ENCODE peak calls at places on chromosomes 1 and 21, in six cellular contexts. One of them, this sample, is unnamed.

GRCh38 chr1:25926731-25927496 is 20.7 kb upstream of the STMN1 start:
- DNase-seq in left ventricle myocardium superior: no peak
- DNase-seq in osteoblast: peak
- DNase-seq in ureter: no peak
- DNase-seq in esophagus squamous epithelium: no peak
- DNase-seq in AG20443: no peak
- DNase-seq in this sample: no peak

GRCh38 chr1:203039609-203040517 is 13.6 kb downstream of the PPFIA4 start:
- DNase-seq in AG20443: no peak
- DNase-seq in ureter: no peak
- DNase-seq in left ventricle myocardium superior: no peak
- DNase-seq in osteoblast: peak
- DNase-seq in esophagus squamous epithelium: no peak
- DNase-seq in this sample: no peak

GRCh38 chr21:27681841-27682240 is 715.0 kb upstream of the ADAMTS5 start:
- DNase-seq in left ventricle myocardium superior: no peak
- DNase-seq in esophagus squamous epithelium: no peak
- DNase-seq in osteoblast: peak
- DNase-seq in AG20443: peak
- DNase-seq in ureter: no peak
- DNase-seq in this sample: no peak

GRCh38 chr1:63557365-63557987 is 34.2 kb downstream of the EFCAB7 start:
- DNase-seq in osteoblast: no peak
- DNase-seq in AG20443: peak
- DNase-seq in left ventricle myocardium superior: no peak
- DNase-seq in ureter: no peak
- DNase-seq in esophagus squamous epithelium: no peak
- DNase-seq in this sample: no peak

GRCh38 chr21:15309721-15310120 is 244.9 kb upstream of the NRIP1 start:
- DNase-seq in left ventricle myocardium superior: peak
- DNase-seq in AG20443: peak
- DNase-seq in esophagus squamous epithelium: no peak
- DNase-seq in ureter: no peak
- DNase-seq in osteoblast: peak
- DNase-seq in this sample: no peak

GRCh38 chr1:208098758-208099157 is 145.4 kb downstream of the PLXNA2 start:
- DNase-seq in osteoblast: no peak
- DNase-seq in ureter: no peak
- DNase-seq in esophagus squamous epithelium: no peak
- DNase-seq in AG20443: no peak
- DNase-seq in left ventricle myocardium superior: no peak
- DNase-seq in this sample: no peak

GRCh38 chr1:9004731-9005708 is 21.2 kb downstream of the SLC2A7 start:
- DNase-seq in left ventricle myocardium superior: peak
- DNase-seq in esophagus squamous epithelium: peak
- DNase-seq in AG20443: peak
- DNase-seq in ureter: peak
- DNase-seq in osteoblast: peak
- DNase-seq in this sample: peak

GRCh38 chr1:37448691-37449417 is 25.5 kb upstream of the ZC3H12A start:
- DNase-seq in osteoblast: no peak
- DNase-seq in esophagus squamous epithelium: no peak
- DNase-seq in AG20443: peak
- DNase-seq in ureter: no peak
- DNase-seq in left ventricle myocardium superior: no peak
- DNase-seq in this sample: no peak

GRCh38 chr1:27772071-27772470 is 948 bp upstream of the STX12 start:
- DNase-seq in AG20443: peak
- DNase-seq in left ventricle myocardium superior: no peak
- DNase-seq in osteoblast: no peak
- DNase-seq in esophagus squamous epithelium: no peak
- DNase-seq in ureter: no peak
- DNase-seq in this sample: no peak

GRCh38 chr1:8560611-8561544 is 243.0 kb downstream of the SLC45A1 start:
- DNase-seq in esophagus squamous epithelium: no peak
- DNase-seq in osteoblast: peak
- DNase-seq in ureter: no peak
- DNase-seq in left ventricle myocardium superior: no peak
- DNase-seq in AG20443: peak
- DNase-seq in this sample: no peak

GRCh38 chr1:115332813-115333608 is 5.0 kb downstream of the NGF start:
- DNase-seq in osteoblast: no peak
- DNase-seq in AG20443: peak
- DNase-seq in left ventricle myocardium superior: no peak
- DNase-seq in esophagus squamous epithelium: no peak
- DNase-seq in ureter: no peak
- DNase-seq in this sample: no peak

GRCh38 chr1:43008106-43008424 is 49.4 kb upstream of the SLC2A1 start:
- DNase-seq in osteoblast: peak
- DNase-seq in left ventricle myocardium superior: no peak
- DNase-seq in AG20443: no peak
- DNase-seq in ureter: no peak
- DNase-seq in esophagus squamous epithelium: no peak
- DNase-seq in this sample: no peak

GRCh38 chr21:31781737-31782136 is 49.8 kb upstream of the SCAF4 start:
- DNase-seq in ureter: peak
- DNase-seq in left ventricle myocardium superior: peak
- DNase-seq in AG20443: peak
- DNase-seq in osteoblast: peak
- DNase-seq in esophagus squamous epithelium: no peak
- DNase-seq in this sample: no peak

GRCh38 chr1:222994506-222995229 is 148.4 kb downstream of the TLR5 start:
- DNase-seq in ureter: no peak
- DNase-seq in AG20443: peak
- DNase-seq in esophagus squamous epithelium: no peak
- DNase-seq in osteoblast: peak
- DNase-seq in left ventricle myocardium superior: no peak
- DNase-seq in this sample: no peak

GRCh38 chr21:35026617-35027557 is 22.2 kb downstream of the RUNX1 start:
- DNase-seq in osteoblast: peak
- DNase-seq in ureter: peak
- DNase-seq in AG20443: peak
- DNase-seq in esophagus squamous epithelium: no peak
- DNase-seq in left ventricle myocardium superior: peak
- DNase-seq in this sample: peak

GRCh38 chr1:94982403-94982802 is 55.5 kb upstream of the CNN3 start:
- DNase-seq in AG20443: no peak
- DNase-seq in left ventricle myocardium superior: no peak
- DNase-seq in esophagus squamous epithelium: no peak
- DNase-seq in ureter: no peak
- DNase-seq in osteoblast: no peak
- DNase-seq in this sample: no peak

GRCh38 chr1:212791261-212791675 is 309 bp downstream of the NSL1 start:
- DNase-seq in left ventricle myocardium superior: no peak
- DNase-seq in esophagus squamous epithelium: no peak
- DNase-seq in AG20443: peak
- DNase-seq in ureter: peak
- DNase-seq in osteoblast: peak
- DNase-seq in this sample: no peak

GRCh38 chr1:212355230-212355969 is 59.3 kb downstream of the PACC1 start:
- DNase-seq in osteoblast: no peak
- DNase-seq in left ventricle myocardium superior: no peak
- DNase-seq in ureter: no peak
- DNase-seq in esophagus squamous epithelium: no peak
- DNase-seq in AG20443: peak
- DNase-seq in this sample: no peak

GRCh38 chr21:33070921-33071877 is 1.3 kb downstream of the OLIG1 start:
- DNase-seq in osteoblast: no peak
- DNase-seq in esophagus squamous epithelium: no peak
- DNase-seq in ureter: no peak
- DNase-seq in left ventricle myocardium superior: no peak
- DNase-seq in AG20443: no peak
- DNase-seq in this sample: peak

GRCh38 chr1:27388337-27389005 is 4.0 kb upstream of the GPR3 start:
- DNase-seq in esophagus squamous epithelium: no peak
- DNase-seq in osteoblast: peak
- DNase-seq in left ventricle myocardium superior: peak
- DNase-seq in ureter: peak
- DNase-seq in AG20443: peak
- DNase-seq in this sample: peak

GRCh38 chr1:3763351-3764125 is 9.0 kb upstream of the SMIM1 start:
- DNase-seq in ureter: no peak
- DNase-seq in osteoblast: peak
- DNase-seq in esophagus squamous epithelium: no peak
- DNase-seq in AG20443: no peak
- DNase-seq in left ventricle myocardium superior: no peak
- DNase-seq in this sample: no peak

GRCh38 chr1:199029855-199030254 is 391.0 kb downstream of the PTPRC start:
- DNase-seq in left ventricle myocardium superior: no peak
- DNase-seq in esophagus squamous epithelium: no peak
- DNase-seq in AG20443: peak
- DNase-seq in osteoblast: peak
- DNase-seq in ureter: no peak
- DNase-seq in this sample: no peak

GRCh38 chr1:115666702-115667101 is 24.9 kb downstream of the VANGL1 start:
- DNase-seq in left ventricle myocardium superior: peak
- DNase-seq in AG20443: no peak
- DNase-seq in esophagus squamous epithelium: no peak
- DNase-seq in ureter: no peak
- DNase-seq in osteoblast: no peak
- DNase-seq in this sample: no peak

GRCh38 chr21:28393279-28393678 is 599.4 kb downstream of the LTN1 start:
- DNase-seq in esophagus squamous epithelium: no peak
- DNase-seq in AG20443: no peak
- DNase-seq in left ventricle myocardium superior: no peak
- DNase-seq in osteoblast: no peak
- DNase-seq in ureter: peak
- DNase-seq in this sample: no peak

GRCh38 chr1:234722267-234722704 is 112.3 kb upstream of the IRF2BP2 start:
- DNase-seq in ureter: no peak
- DNase-seq in left ventricle myocardium superior: peak
- DNase-seq in osteoblast: no peak
- DNase-seq in AG20443: no peak
- DNase-seq in esophagus squamous epithelium: no peak
- DNase-seq in this sample: no peak

GRCh38 chr1:219567341-219567947 is 45.5 kb downstream of the ZC3H11B start:
- DNase-seq in AG20443: peak
- DNase-seq in left ventricle myocardium superior: no peak
- DNase-seq in ureter: no peak
- DNase-seq in osteoblast: no peak
- DNase-seq in esophagus squamous epithelium: no peak
- DNase-seq in this sample: no peak

GRCh38 chr1:14254184-14254583 is 344.3 kb upstream of the KAZN start:
- DNase-seq in left ventricle myocardium superior: no peak
- DNase-seq in ureter: no peak
- DNase-seq in AG20443: no peak
- DNase-seq in esophagus squamous epithelium: no peak
- DNase-seq in osteoblast: no peak
- DNase-seq in this sample: no peak

GRCh38 chr1:43992232-43992995 is 1.0 kb downstream of the CCDC24 start:
- DNase-seq in osteoblast: no peak
- DNase-seq in ureter: no peak
- DNase-seq in esophagus squamous epithelium: no peak
- DNase-seq in left ventricle myocardium superior: no peak
- DNase-seq in AG20443: no peak
- DNase-seq in this sample: no peak